ENCODE peak calls at places on chromosomes 13 and 19, in seven cellular contexts. D is neuronal stem cell, P is GM23248, B is DND-41, A is endodermal cell, E is mammary epithelial cell, X is mesendoderm. G is an unnamed sample.

GRCh38 chr19:46762245-46762890 is 16.1 kb upstream of the STRN4 start:
- DNase-seq in D (no peak), P (no peak), B (no peak), A (no peak), E (peak; percentile 87), X (no peak), G (no peak)

GRCh38 chr19:34150558-34150957 is 21.7 kb upstream of the LSM14A start:
- DNase-seq in D (no peak), P (no peak), B (no peak), A (no peak), E (no peak), X (no peak), G (no peak)

GRCh38 chr13:30346789-30347167 is 39.4 kb upstream of the KATNAL1 start:
- DNase-seq in D (no peak), P (no peak), B (peak; percentile 37), A (no peak), E (no peak), X (no peak), G (no peak)

GRCh38 chr19:14507704-14508246 is 10.4 kb downstream of the DNAJB1 start:
- DNase-seq in D (no peak), P (peak; percentile 82), B (no peak), A (no peak), E (peak; percentile 65), X (no peak), G (no peak)

GRCh38 chr19:18785179-18786124 is 5.7 kb downstream of the COMP start:
- DNase-seq in D (peak; percentile 81), P (peak; percentile 89), B (peak; percentile 70), A (peak; percentile 99), E (no peak), X (peak; percentile 89), G (peak; percentile 69)

GRCh38 chr13:107462501-107462900 is 752.8 kb downstream of the LIG4 start:
- DNase-seq in D (no peak), P (no peak), B (no peak), A (no peak), E (no peak), X (no peak), G (no peak)

GRCh38 chr13:110643768-110644421 is 28.6 kb downstream of the NAXD start:
- DNase-seq in D (no peak), P (no peak), B (no peak), A (peak; percentile 38), E (no peak), X (no peak), G (no peak)

GRCh38 chr13:28329395-28330158 is 165.4 kb downstream of the FLT1 start:
- DNase-seq in D (no peak), P (peak; percentile 97), B (no peak), A (no peak), E (no peak), X (no peak), G (no peak)

GRCh38 chr13:64054306-64054705 is 2638.7 kb upstream of the PCDH20 start:
- DNase-seq in D (no peak), P (no peak), B (no peak), A (no peak), E (no peak), X (no peak), G (no peak)

GRCh38 chr19:14683439-14683838 is 6.4 kb upstream of the ZNF333 start:
- DNase-seq in D (no peak), P (no peak), B (no peak), A (no peak), E (no peak), X (no peak), G (no peak)

GRCh38 chr13:32553720-32554119 is 15.1 kb upstream of the N4BP2L2 start:
- DNase-seq in D (no peak), P (no peak), B (no peak), A (no peak), E (no peak), X (no peak), G (no peak)

GRCh38 chr13:50370303-50370950 is 355.2 kb downstream of the KCNRG start:
- DNase-seq in D (no peak), P (no peak), B (no peak), A (no peak), E (no peak), X (no peak), G (no peak)

GRCh38 chr19:8458380-8458779 is 13.6 kb downstream of the HNRNPM start:
- DNase-seq in D (no peak), P (no peak), B (no peak), A (no peak), E (no peak), X (no peak), G (no peak)

GRCh38 chr19:56193981-56194380 is 3.6 kb downstream of the ZSCAN5B start:
- DNase-seq in D (no peak), P (no peak), B (no peak), A (no peak), E (no peak), X (no peak), G (no peak)

GRCh38 chr13:85313761-85314503 is 485.3 kb downstream of the SLITRK6 start:
- DNase-seq in D (no peak), P (no peak), B (no peak), A (peak; percentile 50), E (peak; percentile 64), X (peak; percentile 76), G (no peak)

GRCh38 chr19:58305932-58306323 is 751 bp downstream of the ERVK3-1 start:
- DNase-seq in D (no peak), P (peak; percentile 22), B (peak; percentile 38), A (no peak), E (peak; percentile 10), X (no peak), G (peak; percentile 39)

GRCh38 chr19:1407662-1408299 is 395 bp downstream of the DAZAP1 start:
- DNase-seq in D (no peak), P (peak; percentile 46), B (peak; percentile 30), A (no peak), E (no peak), X (no peak), G (no peak)

GRCh38 chr13:112112534-112113276 is 45.8 kb downstream of the SOX1 start:
- DNase-seq in D (no peak), P (no peak), B (no peak), A (peak; percentile 11), E (no peak), X (no peak), G (no peak)

GRCh38 chr13:40490086-40490723 is 176.2 kb downstream of the FOXO1 start:
- DNase-seq in D (no peak), P (no peak), B (no peak), A (no peak), E (no peak), X (no peak), G (no peak)

GRCh38 chr13:67231481-67231940 is 1.4 kb upstream of the PCDH9 start:
- DNase-seq in D (peak; percentile 9), P (no peak), B (no peak), A (no peak), E (no peak), X (no peak), G (no peak)

GRCh38 chr19:32273483-32273882 is 71.9 kb upstream of the ZNF507 start:
- DNase-seq in D (no peak), P (no peak), B (no peak), A (no peak), E (no peak), X (no peak), G (no peak)

GRCh38 chr13:45447050-45447661 is 17.6 kb upstream of the COG3 start:
- DNase-seq in D (no peak), P (no peak), B (no peak), A (peak; percentile 52), E (no peak), X (no peak), G (no peak)

GRCh38 chr13:113146750-113147149 is 11.7 kb upstream of the PROZ start:
- DNase-seq in D (no peak), P (no peak), B (no peak), A (peak; percentile 33), E (no peak), X (no peak), G (no peak)

GRCh38 chr19:18999016-18999758 is 34.1 kb downstream of the SUGP2 start:
- DNase-seq in D (no peak), P (peak; percentile 21), B (peak; percentile 27), A (no peak), E (peak; percentile 16), X (no peak), G (no peak)

GRCh38 chr13:113652404-113653263 is 5.4 kb downstream of the ATP4B start:
- DNase-seq in D (no peak), P (no peak), B (no peak), A (peak; percentile 41), E (no peak), X (no peak), G (no peak)

GRCh38 chr13:108227651-108228272 is 9.6 kb downstream of the ABHD13 start:
- DNase-seq in D (no peak), P (peak; percentile 44), B (peak; percentile 27), A (no peak), E (peak; percentile 5), X (no peak), G (peak; percentile 42)

GRCh38 chr13:48591889-48592725 is 59.2 kb upstream of the RCBTB2 start:
- DNase-seq in D (no peak), P (no peak), B (no peak), A (no peak), E (no peak), X (peak; percentile 52), G (no peak)

GRCh38 chr13:48596128-48596429 is 57.6 kb upstream of the CYSLTR2 start:
- DNase-seq in D (no peak), P (no peak), B (no peak), A (no peak), E (no peak), X (no peak), G (no peak)

GRCh38 chr13:48593551-48593950 is 60.2 kb upstream of the CYSLTR2 start:
- DNase-seq in D (no peak), P (no peak), B (no peak), A (no peak), E (no peak), X (no peak), G (no peak)

GRCh38 chr13:48595330-48596127 is 58.2 kb upstream of the CYSLTR2 start:
- DNase-seq in D (no peak), P (peak; percentile 77), B (peak; percentile 77), A (peak; percentile 83), E (peak; percentile 68), X (peak; percentile 91), G (peak; percentile 48)

GRCh38 chr13:48594080-48594815 is 59.5 kb upstream of the CYSLTR2 start:
- DNase-seq in D (no peak), P (no peak), B (no peak), A (peak; percentile 61), E (no peak), X (peak; percentile 56), G (no peak)
- H3K9ac ChIP-seq in D (no peak overlapping the region), P (no peak overlapping the region), B (no peak overlapping the region), A (no peak overlapping the region), E (no peak overlapping the region), X (peak overlapping the region; percentile 31), G (no peak overlapping the region)

GRCh38 chr13:99506632-99507031 is 5.4 kb downstream of the TM9SF2 start:
- DNase-seq in D (no peak), P (no peak), B (no peak), A (no peak), E (no peak), X (no peak), G (no peak)
- H3K9ac ChIP-seq in D (no peak overlapping the region), P (peak overlapping the region; percentile 4), B (no peak overlapping the region), A (no peak overlapping the region), E (no peak overlapping the region), X (no peak overlapping the region), G (no peak overlapping the region)

GRCh38 chr13:98489446-98490194 is 87.3 kb downstream of the STK24 start:
- DNase-seq in D (no peak), P (no peak), B (no peak), A (peak; percentile 44), E (no peak), X (no peak), G (peak; percentile 23)
- H3K9ac ChIP-seq in D (no peak overlapping the region), P (no peak overlapping the region), B (no peak overlapping the region), A (no peak overlapping the region), E (no peak overlapping the region), X (no peak overlapping the region), G (peak overlapping the region; percentile 46)

GRCh38 chr19:6424939-6425731 is 524 bp upstream of the KHSRP start:
- DNase-seq in D (peak; percentile 100), P (peak; percentile 100), B (peak; percentile 100), A (peak; percentile 100), E (peak; percentile 100), X (peak; percentile 100), G (peak; percentile 100)
- H3K9ac ChIP-seq in D (no peak overlapping the region), P (peak overlapping the region; percentile 36), B (peak overlapping the region; percentile 51), A (no peak overlapping the region), E (no peak overlapping the region), X (peak overlapping the region; percentile 25), G (peak overlapping the region; percentile 2)

G was measured in MM.1S.